ENCODE peak calls at places on chromosomes 2 and 18, in six cellular contexts. D, G, Z, X, V and R are unnamed samples.

GRCh38 chr18:44679056-44679911 is 1.4 kb upstream of the SETBP1 start:
- DNase-seq in X (peak; percentile 87), V (peak; percentile 90), G (peak; percentile 64), D (peak; percentile 90), Z (peak; percentile 92), R (peak; percentile 94)

GRCh38 chr2:203740741-203741363 is 34.4 kb downstream of the CD28 start:
- DNase-seq in G (no peak), V (no peak), D (peak; percentile 34), Z (no peak), X (no peak), R (no peak)

GRCh38 chr2:235577404-235578330 is 83.8 kb downstream of the AGAP1 start:
- DNase-seq in Z (no peak), D (peak; percentile 79), V (peak; percentile 32), G (no peak), X (peak; percentile 51), R (no peak)

GRCh38 chr2:45275806-45276205 is 266.6 kb upstream of the SIX2 start:
- DNase-seq in V (no peak), Z (no peak), D (no peak), X (no peak), G (no peak), R (no peak)

GRCh38 chr18:70333757-70334156 is 44.9 kb downstream of the SOCS6 start:
- DNase-seq in V (no peak), X (no peak), Z (no peak), D (peak; percentile 93), G (no peak), R (no peak)

GRCh38 chr18:44841221-44841620 is 160.5 kb downstream of the SETBP1 start:
- DNase-seq in V (no peak), X (no peak), D (no peak), Z (no peak), G (no peak), R (no peak)

GRCh38 chr2:120175000-120175581 is 48.1 kb downstream of the TMEM185B start:
- DNase-seq in X (no peak), Z (no peak), G (no peak), D (peak; percentile 76), V (peak; percentile 29), R (peak; percentile 51)

GRCh38 chr2:180604077-180604476 is 376.3 kb upstream of the UBE2E3 start:
- DNase-seq in X (no peak), Z (no peak), D (peak; percentile 28), G (no peak), V (no peak), R (peak; percentile 10)

GRCh38 chr18:35463050-35463449 is 34.7 kb downstream of the INO80C start:
- DNase-seq in Z (no peak), D (peak; percentile 86), G (no peak), X (no peak), V (no peak), R (no peak)

GRCh38 chr18:44568343-44568742 is 112.3 kb upstream of the SETBP1 start:
- DNase-seq in V (no peak), X (no peak), D (no peak), G (no peak), Z (no peak), R (no peak)

GRCh38 chr2:9984861-9985480 is 33.5 kb downstream of the GRHL1 start:
- DNase-seq in Z (no peak), G (no peak), D (peak; percentile 61), V (peak; percentile 52), X (no peak), R (no peak)

DNA sequence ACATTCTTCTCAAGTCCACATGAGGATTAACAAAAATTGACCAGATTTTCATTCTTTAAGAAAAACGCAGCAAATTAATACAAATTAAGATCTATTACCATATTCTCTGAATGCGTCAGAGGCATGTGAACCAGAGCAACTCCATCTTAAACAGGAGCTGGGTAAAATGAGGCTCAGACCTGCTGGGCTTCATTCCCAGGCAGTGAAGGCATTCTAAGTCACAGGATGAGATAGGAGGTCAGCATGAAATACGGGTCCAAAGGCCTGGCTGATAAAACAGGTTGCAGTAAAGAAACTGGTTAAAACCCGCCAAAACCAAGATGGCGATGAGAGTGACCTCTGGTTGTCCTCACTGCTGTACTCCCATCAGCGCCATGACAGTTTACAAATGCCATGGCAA is 217.6 kb downstream of the RDH14 start:
- DNase-seq in V (no peak), D (no peak), G (no peak), Z (no peak), X (no peak), R (no peak)
- TF ChIP-seq CTCF in V (no peak), D (no peak), G (no peak), Z (no peak), X (no peak), R (no peak)

DNA sequence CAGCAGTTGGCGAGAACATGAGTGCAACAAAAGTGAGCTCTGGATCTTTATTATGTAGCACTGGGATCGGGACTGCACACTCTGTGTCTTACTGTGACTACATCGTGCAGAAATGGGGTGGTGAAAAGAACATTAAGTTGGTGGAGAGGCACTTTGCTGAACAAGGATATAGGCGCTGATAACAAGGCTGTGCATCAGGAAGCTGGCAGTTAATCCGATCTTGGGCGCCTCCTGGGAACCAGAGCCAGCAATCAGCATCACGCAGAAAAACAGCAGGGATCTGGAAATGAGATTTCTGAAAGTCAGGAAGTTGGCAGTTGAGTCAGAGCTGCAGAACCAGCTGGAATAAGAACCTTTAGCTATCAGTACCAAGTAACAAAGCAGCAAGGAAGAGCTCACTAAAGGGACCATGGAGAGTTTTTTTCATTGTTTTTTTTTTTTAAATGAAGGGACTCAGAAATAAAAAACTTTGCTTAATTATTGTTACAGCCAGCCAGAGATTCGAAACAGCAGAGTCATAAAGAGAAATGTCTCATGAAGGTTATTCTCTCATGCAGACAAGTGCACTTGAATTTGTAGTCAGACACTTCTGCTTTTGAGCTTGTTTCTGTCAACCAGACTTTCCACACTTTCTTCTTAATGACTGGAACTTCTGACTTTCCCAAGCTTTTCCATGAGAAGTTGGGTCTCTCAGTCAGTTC is 22.8 kb upstream of the MYO3B start:
- DNase-seq in V (no peak), X (no peak), D (peak; percentile 34), G (no peak), Z (no peak), R (peak; percentile 66)
- TF ChIP-seq CTCF in V (no peak), X (no peak), D (no peak), G (no peak), Z (no peak), R (no peak)

GRCh38 chr2:231614559-231615057 is 21.9 kb downstream of the TEX44 start:
- DNase-seq in V (no peak), G (no peak), Z (peak; percentile 79), X (peak; percentile 69), D (no peak), R (peak; percentile 66)

GRCh38 chr2:231615058-231615671 is 22.5 kb downstream of the TEX44 start:
- DNase-seq in V (no peak), Z (no peak), G (peak; percentile 17), X (no peak), D (no peak), R (peak; percentile 49)

GRCh38 chr2:231613054-231613654 is 20.5 kb downstream of the TEX44 start:
- DNase-seq in G (no peak), X (peak; percentile 31), D (peak; percentile 32), V (no peak), Z (no peak), R (no peak)

GRCh38 chr2:231612199-231613053 is 19.8 kb downstream of the TEX44 start:
- DNase-seq in X (peak; percentile 92), V (peak; percentile 89), G (peak; percentile 83), D (peak; percentile 93), Z (peak; percentile 97), R (peak; percentile 92)

GRCh38 chr2:231613655-231614558 is 21.2 kb downstream of the TEX44 start:
- DNase-seq in X (peak; percentile 91), G (peak; percentile 72), D (peak; percentile 92), Z (peak; percentile 90), V (peak; percentile 80), R (peak; percentile 95)
- TF ChIP-seq CTCF in X (peak; percentile 53), G (peak; percentile 46), D (peak; percentile 18), Z (peak; percentile 35), V (peak; percentile 23), R (no peak)

GRCh38 chr18:66616523-66616983 is 12.7 kb upstream of the CDH19 start:
- DNase-seq in X (no peak), D (no peak), G (no peak), Z (no peak), V (no peak), R (no peak)

GRCh38 chr18:66621816-66622576 is 18.1 kb upstream of the CDH19 start:
- DNase-seq in G (no peak), V (no peak), X (no peak), D (no peak), Z (no peak), R (no peak)
- TF ChIP-seq CTCF in G (no peak), V (no peak), X (no peak), D (no peak), Z (no peak), R (no peak)

GRCh38 chr18:67612281-67612680 is 95.8 kb upstream of the DSEL start:
- DNase-seq in X (no peak), V (no peak), Z (no peak), G (no peak), D (no peak), R (no peak)

GRCh38 chr18:67608909-67609308 is 92.4 kb upstream of the DSEL start:
- DNase-seq in Z (no peak), V (no peak), G (no peak), X (no peak), D (peak; percentile 31), R (no peak)

DNA sequence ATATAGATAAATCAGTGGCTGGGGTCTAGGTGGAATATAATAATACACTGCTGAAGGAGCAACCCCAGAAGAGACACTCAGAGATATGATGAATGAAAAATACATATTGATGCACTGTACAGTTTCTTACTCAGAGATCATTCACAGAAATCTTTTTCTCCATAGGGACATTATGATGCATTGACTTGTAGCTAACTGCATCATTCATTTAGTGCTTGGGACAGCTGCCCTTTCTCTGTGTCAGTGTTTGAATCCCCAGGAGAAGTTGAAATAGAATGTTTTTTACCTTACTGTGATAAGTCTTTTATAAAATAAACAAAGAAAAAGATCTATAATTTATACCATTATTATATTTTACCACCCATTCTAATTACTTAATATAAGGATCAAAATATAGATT is 91.7 kb upstream of the DSEL start:
- DNase-seq in V (no peak), D (no peak), G (no peak), X (no peak), Z (no peak), R (no peak)
- TF ChIP-seq CTCF in V (no peak), D (no peak), G (no peak), X (no peak), Z (no peak), R (no peak)

GRCh38 chr18:56255381-56255780 is 383.0 kb downstream of the TXNL1 start:
- DNase-seq in D (no peak), Z (no peak), X (no peak), V (no peak), G (no peak), R (no peak)

GRCh38 chr18:56258178-56258577 is 380.2 kb downstream of the TXNL1 start:
- DNase-seq in G (no peak), X (no peak), D (peak; percentile 16), Z (no peak), V (no peak), R (no peak)

GRCh38 chr18:56252456-56252855 is 385.9 kb downstream of the TXNL1 start:
- DNase-seq in X (no peak), V (no peak), D (no peak), G (no peak), Z (no peak), R (no peak)

GRCh38 chr18:56256659-56257058 is 381.7 kb downstream of the TXNL1 start:
- DNase-seq in G (no peak), D (no peak), X (no peak), V (no peak), Z (no peak), R (no peak)

GRCh38 chr18:56257215-56257614 is 381.2 kb downstream of the TXNL1 start:
- DNase-seq in G (no peak), V (no peak), D (peak; percentile 75), X (no peak), Z (no peak), R (peak; percentile 20)
- TF ChIP-seq CTCF in G (no peak), V (no peak), D (no peak), X (no peak), Z (no peak), R (no peak)

GRCh38 chr2:48725696-48726494 is 29.6 kb downstream of the LHCGR start:
- DNase-seq in Z (no peak), D (no peak), X (no peak), V (no peak), G (no peak), R (no peak)
- TF ChIP-seq CTCF in Z (no peak), D (no peak), X (no peak), V (no peak), G (no peak), R (no peak)